ENCODE peak calls at places on chromosomes 6 and 20, in seven cellular contexts. O, H, C, K, E, G and A are unnamed samples.

GRCh38 chr6:30615219-30615957 is 1.7 kb downstream of the PPP1R10 start:
- DNase-seq in H (peak), C (peak), K (no peak), G (peak), E (peak), O (peak), A (no peak)

GRCh38 chr6:31736026-31736767 is at the start of gene CLIC1:
- DNase-seq in K (peak), G (peak), C (peak), O (peak), E (peak), H (peak), A (no peak)

GRCh38 chr6:32139590-32139989 is 9.5 kb upstream of the FKBPL start:
- DNase-seq in H (no peak), E (no peak), C (no peak), G (no peak), O (no peak), K (no peak), A (no peak)

GRCh38 chr6:27254566-27254965 is 7.1 kb downstream of the PRSS16 start:
- DNase-seq in E (no peak), H (no peak), C (no peak), O (no peak), G (no peak), K (no peak), A (no peak)

GRCh38 chr6:117687725-117688124 is 12.5 kb downstream of the NUS1 start:
- DNase-seq in C (no peak), K (no peak), O (no peak), E (no peak), H (no peak), G (no peak), A (no peak)

GRCh38 chr6:41027799-41028617 is 11.0 kb downstream of the UNC5CL start:
- DNase-seq in E (peak), K (peak), H (peak), G (peak), O (peak), C (peak), A (no peak)

GRCh38 chr6:157398151-157398550 is 17.2 kb downstream of the ZDHHC14 start:
- DNase-seq in E (no peak), K (no peak), H (no peak), G (no peak), O (no peak), C (no peak), A (no peak)

GRCh38 chr20:37804584-37805566 is 98.1 kb upstream of the VSTM2L start:
- DNase-seq in G (no peak), K (no peak), E (no peak), C (no peak), H (no peak), O (no peak), A (no peak)

GRCh38 chr6:81148726-81149125 is 603.8 kb downstream of the TENT5A start:
- DNase-seq in K (no peak), O (no peak), G (no peak), H (no peak), C (no peak), E (no peak), A (no peak)

GRCh38 chr6:133033263-133033662 is 207.9 kb upstream of the EYA4 start:
- DNase-seq in K (no peak), E (no peak), G (no peak), O (no peak), C (no peak), H (no peak), A (no peak)

GRCh38 chr6:36377594-36377993 is 9.9 kb downstream of the ETV7 start:
- DNase-seq in O (no peak), C (no peak), G (no peak), H (no peak), E (no peak), K (no peak), A (no peak)

GRCh38 chr6:113672691-113673149 is 184.4 kb upstream of the MARCKS start:
- DNase-seq in H (peak), O (no peak), K (no peak), C (no peak), G (no peak), E (peak), A (no peak)

GRCh38 chr20:21344216-21344615 is 41.1 kb downstream of the XRN2 start:
- DNase-seq in G (no peak), O (no peak), K (no peak), H (no peak), E (peak), C (no peak), A (no peak)

GRCh38 chr6:107813555-107814194 is 10.4 kb downstream of the SCML4 start:
- DNase-seq in G (no peak), K (peak), H (no peak), O (no peak), C (no peak), E (no peak), A (peak)

GRCh38 chr20:16575390-16576140 is 2.3 kb upstream of the KIF16B start:
- DNase-seq in H (no peak), K (no peak), O (peak), C (no peak), E (peak), G (no peak), A (no peak)

GRCh38 chr6:16305246-16305725 is 66.9 kb downstream of the GMPR start:
- DNase-seq in O (no peak), C (no peak), H (no peak), K (no peak), G (no peak), E (no peak), A (no peak)

GRCh38 chr6:1390805-1391511 is 1.6 kb downstream of the FOXF2 start:
- DNase-seq in H (no peak), C (no peak), E (peak), O (no peak), K (no peak), G (no peak), A (no peak)

GRCh38 chr20:9025643-9026042 is 43.2 kb upstream of the PLCB4 start:
- DNase-seq in K (peak), C (peak), O (no peak), H (no peak), E (no peak), G (no peak), A (no peak)

GRCh38 chr6:127917766-127918165 is 16.9 kb upstream of the THEMIS start:
- DNase-seq in C (no peak), O (no peak), E (no peak), K (no peak), G (no peak), H (no peak), A (no peak)

GRCh38 chr6:120871416-120872261 is 462.6 kb downstream of the TBC1D32 start:
- DNase-seq in H (peak), O (no peak), E (no peak), K (no peak), C (no peak), G (no peak), A (no peak)

GRCh38 chr20:40279390-40279789 is 409.6 kb downstream of the MAFB start:
- DNase-seq in E (peak), K (peak), O (no peak), H (no peak), C (no peak), G (no peak), A (peak)

GRCh38 chr20:9054176-9054575 is 14.7 kb upstream of the PLCB4 start:
- DNase-seq in E (no peak), G (no peak), H (no peak), C (no peak), O (no peak), K (no peak), A (no peak)

GRCh38 chr6:98957440-98957839 is 9.7 kb upstream of the FBXL4 start:
- DNase-seq in H (peak), K (peak), O (no peak), G (no peak), C (no peak), E (no peak), A (no peak)

GRCh38 chr6:15623282-15624116 is 39.3 kb downstream of the DTNBP1 start:
- DNase-seq in H (no peak), O (peak), C (no peak), G (peak), E (peak), K (peak), A (no peak)

GRCh38 chr6:85382541-85382940 is 67.3 kb upstream of the NT5E start:
- DNase-seq in K (no peak), H (no peak), G (no peak), O (no peak), C (no peak), E (no peak), A (no peak)

GRCh38 chr20:51661609-51662178 is 106.5 kb downstream of the ATP9A start:
- DNase-seq in E (peak), G (peak), H (peak), O (no peak), K (peak), C (peak), A (peak)

GRCh38 chr6:44219053-44219814 is 2.5 kb downstream of the MYMX start:
- DNase-seq in H (peak), O (peak), K (no peak), G (no peak), C (peak), E (peak), A (no peak)

GRCh38 chr6:45504947-45505346 is 127.2 kb upstream of the SUPT3H start:
- DNase-seq in G (no peak), K (peak), H (peak), C (no peak), E (peak), O (no peak), A (peak)

GRCh38 chr6:149847943-149848267 is 16.3 kb downstream of the LRP11 start:
- DNase-seq in O (no peak), C (no peak), H (no peak), E (no peak), G (no peak), K (no peak), A (no peak)

GRCh38 chr6:31568537-31568961 is 3.5 kb upstream of the LTA start:
- DNase-seq in E (no peak), C (no peak), O (peak), K (no peak), H (no peak), G (peak), A (no peak)

DNA sequence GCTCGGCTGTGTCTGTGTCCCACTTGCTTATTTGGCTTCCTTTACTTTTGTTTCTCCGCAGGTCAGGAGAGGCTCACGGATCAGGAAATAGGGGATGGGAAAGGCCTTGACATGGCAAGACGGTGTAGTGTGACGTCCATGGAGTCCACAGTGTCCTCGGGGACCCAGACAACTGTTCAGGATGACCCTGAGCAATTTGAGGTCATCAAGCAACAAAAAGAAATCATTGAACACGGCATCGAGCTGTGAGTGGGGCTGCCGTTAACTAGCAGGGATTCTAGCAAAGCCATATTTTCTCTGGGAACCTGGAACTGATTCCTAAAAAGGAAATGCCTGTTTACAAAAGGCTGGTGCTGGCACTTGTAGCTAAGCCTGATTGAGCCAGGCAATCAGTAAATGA is 54.4 kb downstream of the ARFGEF2 start:
- DNase-seq in G (no peak), C (no peak), K (no peak), E (no peak), H (no peak), O (no peak), A (no peak)
- H3K27ac ChIP-seq in G (no peak), C (no peak), K (no peak), E (no peak), H (no peak), O (no peak), A (no peak)

GRCh38 chr6:34601706-34602105 is 45.6 kb upstream of the SPDEF start:
- DNase-seq in H (no peak), C (no peak), G (no peak), K (no peak), E (peak), O (no peak), A (no peak)

GRCh38 chr6:34598725-34599124 is 42.6 kb upstream of the SPDEF start:
- DNase-seq in G (no peak), K (no peak), C (no peak), O (no peak), H (no peak), E (no peak), A (no peak)

GRCh38 chr6:34600796-34601195 is 44.7 kb upstream of the SPDEF start:
- DNase-seq in O (no peak), E (no peak), G (no peak), H (no peak), C (no peak), K (no peak), A (no peak)

GRCh38 chr6:34600101-34600500 is 44.0 kb upstream of the SPDEF start:
- DNase-seq in K (no peak), H (no peak), G (no peak), C (no peak), O (no peak), E (no peak), A (no peak)

DNA sequence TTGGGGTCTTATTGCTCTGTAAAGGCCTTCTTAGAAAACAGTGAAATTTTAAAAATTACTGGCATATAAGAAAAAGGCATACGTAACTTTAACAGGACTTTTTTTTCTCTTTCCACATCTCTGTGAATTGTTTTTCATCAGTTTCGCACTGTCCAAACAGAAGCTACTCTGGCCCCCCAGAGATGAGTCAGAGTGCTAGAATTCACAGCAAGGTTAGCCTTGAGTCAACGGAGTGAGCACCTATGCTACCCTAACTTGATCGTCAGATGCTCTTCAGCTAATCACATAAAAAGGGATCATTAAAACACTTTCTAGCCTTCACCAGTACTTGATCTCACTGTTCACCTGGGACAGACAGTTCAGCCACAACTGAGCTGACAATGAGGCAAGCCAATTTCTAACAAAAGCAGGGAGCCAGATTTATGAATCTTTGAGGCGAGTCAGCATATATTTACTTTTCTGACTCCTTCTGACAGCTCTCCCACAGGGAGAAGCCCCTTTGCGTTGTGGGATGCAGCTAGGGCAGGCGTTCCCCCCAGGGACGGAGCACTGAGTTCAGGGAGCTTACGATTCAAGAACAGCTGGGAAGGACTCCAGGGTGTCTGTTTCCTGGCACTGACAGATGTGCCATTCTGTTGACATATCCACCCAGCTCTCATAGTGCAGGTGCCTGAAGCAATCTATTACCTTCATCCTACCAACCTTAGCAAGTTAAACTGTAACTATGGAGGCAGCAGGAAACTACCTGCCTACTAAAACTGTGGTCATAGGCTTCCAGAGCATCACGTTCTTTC is 46.4 kb upstream of the SPDEF start:
- DNase-seq in G (no peak), H (no peak), K (peak), C (no peak), O (no peak), E (peak), A (no peak)
- H3K27ac ChIP-seq in G (no peak), H (peak), K (no peak), C (peak), O (no peak), E (no peak), A (no peak)

DNA sequence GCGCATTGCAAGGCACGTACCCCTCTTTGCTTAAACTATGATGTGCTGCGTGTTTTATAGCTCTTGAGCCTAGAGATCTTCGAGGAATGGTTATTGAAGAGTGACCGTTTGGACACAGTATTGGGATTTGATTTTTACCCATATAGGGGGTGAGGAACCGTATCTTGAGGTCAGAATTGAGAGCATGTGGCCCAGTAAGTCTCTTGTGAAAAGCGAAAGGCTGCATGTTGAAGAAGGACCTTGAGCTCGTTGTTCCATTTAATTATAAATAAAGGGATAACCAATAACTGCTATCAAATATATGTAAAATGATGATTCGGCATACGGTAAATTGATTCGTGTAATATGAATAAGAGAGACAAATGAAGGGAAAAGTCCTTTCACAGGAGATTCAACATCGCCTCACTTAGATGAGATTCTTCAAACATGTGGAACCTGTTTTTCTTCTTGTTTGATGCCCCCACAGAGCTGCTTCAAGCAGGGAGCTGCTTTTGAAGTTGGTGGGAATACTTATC is 66.6 kb downstream of the AKAP12 start:
- DNase-seq in H (no peak), O (no peak), C (no peak), G (no peak), E (no peak), K (no peak), A (no peak)
- H3K27ac ChIP-seq in H (no peak), O (no peak), C (no peak), G (no peak), E (no peak), K (no peak), A (no peak)

DNA sequence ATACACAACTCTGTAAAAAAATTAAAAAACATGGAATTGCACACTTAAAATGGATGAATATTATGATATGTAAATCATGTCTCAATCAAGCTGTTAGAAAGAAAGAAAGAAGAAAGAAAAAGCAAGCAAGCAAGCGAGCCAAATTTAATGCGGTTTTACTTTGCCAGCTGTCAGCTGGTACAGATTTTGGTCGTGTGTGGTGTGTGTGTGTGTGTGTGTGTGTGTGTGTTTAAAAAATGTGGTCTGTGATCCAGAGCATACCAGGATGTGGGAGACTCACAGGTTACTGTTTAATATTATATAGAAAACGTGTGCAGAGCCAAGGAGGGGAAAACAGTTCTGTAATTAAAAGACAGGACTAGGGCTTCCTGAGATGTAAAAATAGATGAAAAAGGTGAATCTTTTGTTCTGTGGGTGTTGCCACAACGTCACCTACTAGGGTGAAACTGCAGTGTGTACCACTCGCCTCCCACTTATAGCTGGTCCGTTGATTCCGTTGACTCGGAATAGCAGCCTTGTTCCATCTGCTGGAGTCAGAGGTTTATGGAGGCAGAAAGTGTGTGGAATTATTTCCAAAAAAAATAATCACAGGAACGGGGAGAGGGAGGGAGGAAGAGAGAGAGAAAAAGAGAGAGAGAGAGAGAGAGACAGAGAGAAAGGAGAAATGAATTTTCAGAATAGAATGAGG is 197.7 kb downstream of the BCAS1 start:
- DNase-seq in H (no peak), C (no peak), E (no peak), O (peak), G (peak), K (no peak), A (no peak)
- H3K27ac ChIP-seq in H (no peak), C (peak), E (no peak), O (peak), G (peak), K (no peak), A (peak)

DNA sequence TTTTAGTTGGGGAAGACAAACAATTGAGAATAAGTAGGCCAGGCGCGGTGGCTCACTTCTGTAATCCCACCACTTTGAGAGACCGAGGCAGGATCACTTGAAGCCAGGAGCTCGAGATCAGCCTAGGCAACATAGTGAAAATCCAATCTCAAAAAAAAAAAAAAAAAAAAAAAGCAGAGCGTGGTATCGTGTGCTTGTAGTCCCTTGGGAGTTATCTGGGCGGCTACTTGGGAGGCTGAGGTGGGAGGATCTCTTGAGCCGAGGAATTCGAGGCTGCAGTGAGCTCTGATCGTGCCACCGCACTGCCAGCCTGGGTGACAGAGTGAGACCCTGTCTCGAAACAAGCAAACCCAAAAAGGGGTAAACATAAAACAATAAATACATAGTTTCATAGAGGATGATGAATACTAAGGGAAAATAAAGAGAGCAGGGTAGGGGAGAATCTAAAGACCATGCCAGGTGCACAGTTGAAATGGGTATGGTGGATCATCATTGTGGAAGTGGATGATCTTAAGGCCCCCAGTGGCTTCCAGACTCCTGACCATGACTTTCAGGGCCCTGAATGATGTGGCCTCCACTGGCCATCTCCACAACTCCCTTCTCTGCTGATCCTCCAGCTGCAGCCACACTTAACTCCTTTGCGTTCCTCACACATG is 947 bp downstream of the POFUT1 start:
- DNase-seq in C (no peak), G (no peak), K (no peak), E (no peak), O (no peak), H (no peak), A (no peak)
- H3K27ac ChIP-seq in C (peak), G (peak), K (peak), E (no peak), O (no peak), H (no peak), A (peak)

DNA sequence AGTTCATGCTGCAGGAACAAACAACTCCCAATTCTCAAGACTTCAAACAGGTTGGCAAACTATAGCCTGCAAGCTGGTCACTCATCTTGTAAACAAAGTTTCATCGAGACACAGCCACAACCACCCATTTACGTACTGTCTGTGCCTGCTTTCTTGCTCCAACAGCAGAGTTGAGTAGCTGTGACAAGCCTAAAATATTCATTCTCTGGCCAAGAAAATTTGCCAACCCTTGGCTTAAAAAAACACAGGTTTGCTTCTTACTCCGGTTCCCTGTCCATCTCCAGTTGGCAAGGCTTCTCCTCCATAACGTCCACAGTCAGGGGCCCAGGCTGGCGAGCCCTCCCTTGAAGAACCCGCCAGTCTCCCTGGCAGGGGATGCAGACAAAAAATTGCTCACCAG is 60.1 kb upstream of the SIRPA start:
- DNase-seq in E (no peak), O (no peak), G (no peak), C (no peak), H (no peak), K (no peak), A (no peak)
- H3K27ac ChIP-seq in E (no peak), O (no peak), G (no peak), C (no peak), H (no peak), K (peak), A (no peak)